ENCODE peak calls at places on chromosomes 7 and 10, in five cellular contexts. A, I, N, E and Z are unnamed samples.

GRCh38 chr7:48040944-48041664 is 5.8 kb downstream of the C7orf57 start:
- DNase-seq in A (no peak), I (no peak), N (no peak), E (no peak), Z (no peak)

GRCh38 chr7:24752073-24752800 is 5.0 kb downstream of the GSDME start:
- DNase-seq in A (no peak), I (no peak), N (no peak), E (no peak), Z (no peak)

GRCh38 chr7:149775176-149775556 is 1.8 kb upstream of the ZNF467 start:
- DNase-seq in A (no peak), I (no peak), N (no peak), E (no peak), Z (no peak)

GRCh38 chr7:92682324-92682723 is 92.1 kb upstream of the FAM133B start:
- DNase-seq in A (no peak), I (no peak), N (no peak), E (no peak), Z (no peak)

GRCh38 chr7:7858559-7858958 is 110.0 kb upstream of the GLCCI1 start:
- DNase-seq in A (no peak), I (no peak), N (no peak), E (no peak), Z (no peak)

GRCh38 chr10:77165445-77166316 is 471.9 kb downstream of the KCNMA1 start:
- DNase-seq in A (no peak), I (peak), N (peak), E (peak), Z (no peak)

GRCh38 chr7:73963252-73963822 is 64.6 kb upstream of the ELN start:
- DNase-seq in A (no peak), I (no peak), N (no peak), E (no peak), Z (no peak)

GRCh38 chr7:128178611-128179010 is 62.5 kb upstream of the LEP start:
- DNase-seq in A (no peak), I (no peak), N (no peak), E (no peak), Z (no peak)

GRCh38 chr10:1289591-1289990 is 233.4 kb downstream of the WDR37 start:
- DNase-seq in A (no peak), I (no peak), N (no peak), E (no peak), Z (no peak)

GRCh38 chr10:70355234-70356021 is 27.0 kb downstream of the LRRC20 start:
- DNase-seq in A (no peak), I (no peak), N (peak), E (peak), Z (no peak)

GRCh38 chr7:30968294-30968693 is 4.5 kb downstream of the GHRHR start:
- DNase-seq in A (no peak), I (no peak), N (no peak), E (no peak), Z (no peak)

GRCh38 chr10:8088504-8088903 is 34.0 kb downstream of the GATA3 start:
- DNase-seq in A (no peak), I (no peak), N (no peak), E (no peak), Z (no peak)

GRCh38 chr10:122276611-122277205 is 5.6 kb downstream of the BTBD16 start:
- DNase-seq in A (no peak), I (no peak), N (no peak), E (no peak), Z (no peak)

GRCh38 chr10:47076949-47077348 is 165.7 kb downstream of the PTPN20 start:
- DNase-seq in A (no peak), I (no peak), N (peak), E (no peak), Z (no peak)

GRCh38 chr10:24762966-24763623 is 39.4 kb upstream of the ARHGAP21 start:
- DNase-seq in A (peak), I (no peak), N (no peak), E (no peak), Z (peak)

GRCh38 chr10:97830064-97830463 is 19.6 kb upstream of the GOLGA7B start:
- DNase-seq in A (no peak), I (peak), N (no peak), E (no peak), Z (no peak)

GRCh38 chr7:24724451-24725190 is 32.6 kb downstream of the GSDME start:
- DNase-seq in A (no peak), I (no peak), N (no peak), E (no peak), Z (no peak)

GRCh38 chr10:123150986-123151738 is 3.0 kb upstream of the BUB3 start:
- DNase-seq in A (no peak), I (no peak), N (no peak), E (no peak), Z (no peak)

GRCh38 chr7:3673524-3673923 is 372.5 kb downstream of the SDK1 start:
- DNase-seq in A (no peak), I (no peak), N (no peak), E (peak), Z (no peak)

GRCh38 chr7:96199421-96199820 is 122.5 kb downstream of the SLC25A13 start:
- DNase-seq in A (no peak), I (no peak), N (no peak), E (no peak), Z (no peak)